ENCODE peak calls at places on chromosome 7, in four cellular contexts. Y is PC-3, L is DND-41, N is colonic mucosa. B is an unnamed sample.

GRCh38 chr7:88835147-88835728 is 39.7 kb upstream of the TEX47 start:
- DNase-seq in Y (peak), L (peak), N (no peak), B (no peak)

GRCh38 chr7:55245271-55245723 is 119.8 kb upstream of the LANCL2 start:
- DNase-seq in Y (peak), N (peak), L (no peak), B (no peak)

GRCh38 chr7:27689878-27690164 is 27.1 kb upstream of the HIBADH start:
- DNase-seq in Y (no peak), N (no peak), L (no peak), B (no peak)

GRCh38 chr7:121032645-121033460 is 44.3 kb downstream of the CPED1 start:
- DNase-seq in L (no peak), Y (peak), N (no peak), B (no peak)

GRCh38 chr7:21128418-21128817 is 299.5 kb upstream of the SP4 start:
- DNase-seq in L (no peak), Y (peak), N (no peak), B (no peak)

GRCh38 chr7:27158436-27159277 is 2.2 kb upstream of the HOXA7 start:
- DNase-seq in N (no peak), L (no peak), Y (peak), B (peak)

GRCh38 chr7:116500071-116500853 is 724 bp downstream of the CAV2 start:
- DNase-seq in L (no peak), N (peak), Y (peak), B (peak)

GRCh38 chr7:4797858-4798705 is 22.7 kb downstream of the AP5Z1 start:
- DNase-seq in L (peak), N (peak), Y (peak), B (peak)

GRCh38 chr7:78769551-78770101 is 683.8 kb downstream of the MAGI2 start:
- DNase-seq in L (no peak), Y (no peak), N (no peak), B (peak)

GRCh38 chr7:84088669-84089278 is 105.8 kb downstream of the SEMA3A start:
- DNase-seq in N (no peak), L (no peak), Y (no peak), B (no peak)

GRCh38 chr7:20083781-20084180 is 133.4 kb downstream of the MACC1 start:
- DNase-seq in Y (peak), L (no peak), N (no peak), B (no peak)

GRCh38 chr7:152411389-152411788 is 24.4 kb downstream of the KMT2C start:
- DNase-seq in L (no peak), N (no peak), Y (no peak), B (peak)

GRCh38 chr7:36852931-36853330 is 128.6 kb upstream of the AOAH start:
- DNase-seq in N (no peak), Y (no peak), L (no peak), B (no peak)

GRCh38 chr7:152089183-152089582 is 63.7 kb downstream of the GALNT11 start:
- DNase-seq in N (no peak), Y (no peak), L (no peak), B (no peak)

GRCh38 chr7:2709553-2710165 is 21.7 kb downstream of the AMZ1 start:
- DNase-seq in L (peak), Y (peak), N (peak), B (peak)

GRCh38 chr7:137590686-137591255 is 247.2 kb upstream of the PTN start:
- DNase-seq in N (no peak), L (no peak), Y (no peak), B (peak)

GRCh38 chr7:24445041-24445440 is 128.2 kb upstream of the PALS2 start:
- DNase-seq in L (no peak), N (no peak), Y (no peak), B (no peak)

GRCh38 chr7:82156168-82156567 is 287.4 kb downstream of the CACNA2D1 start:
- DNase-seq in N (no peak), L (no peak), Y (no peak), B (peak)

GRCh38 chr7:93327006-93327633 is 95.0 kb downstream of the VPS50 start:
- DNase-seq in L (no peak), Y (peak), N (no peak), B (no peak)

GRCh38 chr7:146875222-146875785 is 758.7 kb downstream of the CNTNAP2 start:
- DNase-seq in Y (no peak), N (no peak), L (no peak), B (peak)

GRCh38 chr7:65422670-65423069 is 49.0 kb downstream of the ZNF92 start:
- DNase-seq in N (no peak), Y (no peak), L (no peak), B (no peak)

GRCh38 chr7:158052381-158053095 is 535.1 kb downstream of the PTPRN2 start:
- DNase-seq in Y (no peak), L (no peak), N (no peak), B (no peak)

GRCh38 chr7:113267271-113267670 is 148.9 kb upstream of the SMIM30 start:
- DNase-seq in N (no peak), L (no peak), Y (peak), B (no peak)

GRCh38 chr7:95847061-95847460 is 74.7 kb downstream of the DYNC1I1 start:
- DNase-seq in L (no peak), Y (no peak), N (no peak), B (no peak)

GRCh38 chr7:76507723-76508406 is 2.5 kb upstream of the UPK3B start:
- DNase-seq in Y (no peak), L (no peak), N (no peak), B (peak)

GRCh38 chr7:38211940-38212339 is 33.9 kb downstream of the STARD3NL start:
- DNase-seq in N (no peak), Y (no peak), L (no peak), B (no peak)

GRCh38 chr7:44838751-44839150 is 9.1 kb downstream of the H2AZ2 start:
- DNase-seq in L (no peak), N (no peak), Y (no peak), B (no peak)

GRCh38 chr7:129906700-129907099 is 46.1 kb downstream of the UBE2H start:
- DNase-seq in Y (peak), N (peak), L (no peak), B (no peak)

GRCh38 chr7:84092207-84092606 is 102.4 kb downstream of the SEMA3A start:
- DNase-seq in Y (peak), N (no peak), L (peak), B (no peak)

GRCh38 chr7:123190109-123190831 is 9.5 kb downstream of the SLC13A1 start:
- DNase-seq in Y (peak), N (no peak), L (no peak), B (no peak)

GRCh38 chr7:155296788-155297516 is 726 bp upstream of the INSIG1 start:
- DNase-seq in L (peak), N (peak), Y (peak), B (peak)

GRCh38 chr7:6636741-6637543 is at the start of gene ZNF316:
- DNase-seq in N (peak), Y (peak), L (peak), B (no peak)

GRCh38 chr7:142790056-142790455 is 19.3 kb downstream of the PRSS2 start:
- DNase-seq in Y (no peak), L (peak), N (no peak), B (no peak)

GRCh38 chr7:98372993-98373392 is 27.9 kb downstream of the BAIAP2L1 start:
- DNase-seq in N (no peak), L (no peak), Y (peak), B (no peak)

GRCh38 chr7:7815395-7815794 is 97.0 kb upstream of the RPA3 start:
- DNase-seq in N (no peak), L (no peak), Y (no peak), B (no peak)
- H3K9ac ChIP-seq in N (no peak), L (no peak), Y (no peak), B (no peak)

GRCh38 chr7:50336909-50337703 is 32.6 kb downstream of the IKZF1 start:
- DNase-seq in L (no peak), Y (no peak), N (no peak), B (peak)

GRCh38 chr7:50342616-50343114 is 38.1 kb downstream of the IKZF1 start:
- DNase-seq in Y (no peak), L (peak), N (no peak), B (peak)

GRCh38 chr7:50341709-50342108 is 37.2 kb downstream of the IKZF1 start:
- DNase-seq in N (no peak), L (no peak), Y (no peak), B (no peak)

GRCh38 chr7:50335795-50336754 is 31.6 kb downstream of the IKZF1 start:
- DNase-seq in L (peak), N (no peak), Y (no peak), B (peak)

GRCh38 chr7:50339990-50340500 is 35.5 kb downstream of the IKZF1 start:
- DNase-seq in Y (no peak), L (peak), N (no peak), B (peak)
- TF ChIP-seq CTCF in Y (no peak), L (no peak), N (no peak), B (no peak)

GRCh38 chr7:22269963-22270362 is 87.0 kb downstream of the RAPGEF5 start:
- DNase-seq in Y (no peak), N (peak), L (no peak), B (no peak)
- H3K27ac ChIP-seq in Y (no peak), N (peak), L (peak), B (no peak)

GRCh38 chr7:31019509-31019908 is 32.6 kb upstream of the ADCYAP1R1 start:
- DNase-seq in L (no peak), N (no peak), Y (no peak), B (no peak)

GRCh38 chr7:31022117-31022516 is 30.0 kb upstream of the ADCYAP1R1 start:
- DNase-seq in L (no peak), Y (no peak), N (no peak), B (no peak)

GRCh38 chr7:31017748-31018120 is 34.4 kb upstream of the ADCYAP1R1 start:
- DNase-seq in Y (no peak), N (no peak), L (no peak), B (no peak)

GRCh38 chr7:31022726-31023125 is 29.4 kb upstream of the ADCYAP1R1 start:
- DNase-seq in N (no peak), L (no peak), Y (no peak), B (peak)

GRCh38 chr7:31020652-31021051 is 31.5 kb upstream of the ADCYAP1R1 start:
- DNase-seq in N (no peak), Y (no peak), L (no peak), B (peak)
- H3K9ac ChIP-seq in N (no peak), Y (no peak), L (no peak), B (no peak)

GRCh38 chr7:150875791-150876190 is 23.5 kb downstream of the AOC1 start:
- DNase-seq in Y (peak), N (no peak), L (no peak), B (no peak)

GRCh38 chr7:150877545-150877944 is 25.2 kb downstream of the AOC1 start:
- DNase-seq in N (no peak), Y (no peak), L (no peak), B (no peak)

GRCh38 chr7:150874401-150875198 is 22.3 kb downstream of the AOC1 start:
- DNase-seq in L (no peak), N (no peak), Y (no peak), B (no peak)

GRCh38 chr7:150879345-150879744 is 27.0 kb downstream of the AOC1 start:
- DNase-seq in L (no peak), N (no peak), Y (peak), B (no peak)

GRCh38 chr7:150876817-150877526 is 24.7 kb downstream of the AOC1 start:
- DNase-seq in L (peak), N (peak), Y (peak), B (peak)
- TF ChIP-seq CTCF in L (peak), N (peak), Y (peak), B (peak)

GRCh38 chr7:67301667-67302066 is 305.0 kb downstream of the TYW1 start:
- DNase-seq in N (no peak), L (no peak), Y (no peak), B (no peak)
- H3K27ac ChIP-seq in N (peak), L (peak), Y (peak), B (peak)

GRCh38 chr7:47576031-47576908 is 5.6 kb downstream of the TNS3 start:
- DNase-seq in N (peak), Y (peak), L (no peak), B (peak)

GRCh38 chr7:47572101-47572460 is 9.8 kb downstream of the TNS3 start:
- DNase-seq in L (no peak), Y (no peak), N (peak), B (no peak)

GRCh38 chr7:47572939-47573757 is 8.8 kb downstream of the TNS3 start:
- DNase-seq in N (no peak), Y (no peak), L (no peak), B (peak)

GRCh38 chr7:47574473-47575328 is 7.2 kb downstream of the TNS3 start:
- DNase-seq in N (peak), L (no peak), Y (no peak), B (no peak)

DNA sequence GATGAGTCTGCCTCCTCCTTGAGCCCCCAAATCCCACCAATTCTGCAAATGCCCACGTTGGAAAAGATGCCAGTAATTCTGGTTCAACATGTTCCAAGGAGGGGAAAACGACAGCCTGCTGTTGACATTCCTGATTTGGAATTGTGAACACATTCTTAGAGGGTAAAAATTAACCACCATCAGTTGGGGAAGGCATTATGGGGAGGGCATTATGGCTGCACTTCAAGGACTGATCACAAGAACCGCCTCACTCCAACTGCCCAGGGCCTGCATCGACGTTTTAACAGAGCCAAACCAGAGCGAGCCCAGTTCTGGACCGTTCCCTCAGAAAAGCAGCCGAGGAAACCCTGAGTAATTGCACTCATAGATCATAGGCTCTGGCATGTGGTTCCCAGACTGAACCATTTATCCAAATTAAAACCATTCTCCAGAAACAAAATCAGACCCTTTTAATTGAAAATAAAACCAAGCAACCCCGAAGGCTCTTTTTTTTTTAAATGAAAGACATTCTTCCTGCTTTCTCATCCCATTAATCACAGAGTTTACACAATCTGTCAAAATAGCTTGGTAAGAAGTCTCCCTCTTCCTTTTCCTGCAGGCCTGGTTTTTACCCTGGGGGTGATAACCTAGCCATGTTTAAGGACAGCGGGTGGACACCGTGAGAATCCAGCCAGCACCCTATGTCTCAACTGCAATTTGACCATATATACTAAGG is 8.0 kb downstream of the TNS3 start:
- DNase-seq in Y (peak), N (peak), L (no peak), B (no peak)
- H3K9ac ChIP-seq in Y (peak), N (peak), L (no peak), B (no peak)

B was measured in endodermal cell.